ENCODE peak calls at places on chromosomes 13 and 19, in five cellular contexts. A is sigmoid colon; H is progenitor cell of endocrine pancreas; S is stimulated activated CD4-positive, alpha-beta T cell treated with anti-CD3 and anti-CD28 coated beads, Interleukin-4, amount 100 ng/mL, for 1 hour; C is A549. M is an unnamed sample.

GRCh38 chr13:95784161-95784880 is 107.4 kb downstream of the DNAJC3 start:
- DNase-seq in A (no peak), H (no peak), S (no peak), C (peak), M (peak)

GRCh38 chr19:824885-825284 is 2.8 kb upstream of the AZU1 start:
- DNase-seq in A (no peak), H (no peak), S (no peak), C (no peak), M (no peak)

GRCh38 chr19:33779849-33780248 is 16.8 kb upstream of the KCTD15 start:
- DNase-seq in A (no peak), H (no peak), S (no peak), C (no peak), M (no peak)

GRCh38 chr13:37490176-37490575 is 108.4 kb downstream of the POSTN start:
- DNase-seq in A (no peak), H (no peak), S (no peak), C (no peak), M (no peak)

GRCh38 chr13:34926513-34926912 is 15.6 kb upstream of the NBEA start:
- DNase-seq in A (no peak), H (no peak), S (no peak), C (no peak), M (peak)

GRCh38 chr13:26562538-26562890 is 5.0 kb downstream of the WASF3 start:
- DNase-seq in A (no peak), H (no peak), S (no peak), C (no peak), M (no peak)

GRCh38 chr19:3055741-3056453 is 6.4 kb downstream of the TLE5 start:
- DNase-seq in A (no peak), H (no peak), S (no peak), C (peak), M (no peak)

GRCh38 chr13:95246292-95247082 is 54.8 kb downstream of the ABCC4 start:
- DNase-seq in A (no peak), H (no peak), S (no peak), C (no peak), M (no peak)

GRCh38 chr13:21014139-21014665 is 47.2 kb downstream of the LATS2 start:
- DNase-seq in A (no peak), H (no peak), S (no peak), C (no peak), M (no peak)

GRCh38 chr19:49676136-49676689 is 858 bp upstream of the PRMT1 start:
- DNase-seq in A (peak), H (peak), S (no peak), C (peak), M (no peak)

GRCh38 chr19:40807147-40808020 is 8.4 kb downstream of the EGLN2 start:
- DNase-seq in A (no peak), H (no peak), S (no peak), C (peak), M (no peak)

GRCh38 chr19:11130824-11131455 is 24.6 kb downstream of the SPC24 start:
- DNase-seq in A (peak), H (peak), S (peak), C (peak), M (peak)

GRCh38 chr13:73190477-73190876 is 131.7 kb downstream of the KLF5 start:
- DNase-seq in A (no peak), H (no peak), S (no peak), C (no peak), M (no peak)

GRCh38 chr13:91346062-91346461 is 1.4 kb upstream of the MIR17HG start:
- DNase-seq in A (no peak), H (no peak), S (no peak), C (no peak), M (no peak)

GRCh38 chr13:26132756-26133155 is 80.9 kb upstream of the SHISA2 start:
- DNase-seq in A (no peak), H (no peak), S (no peak), C (no peak), M (peak)

GRCh38 chr19:18743281-18743825 is 47.8 kb downstream of the COMP start:
- DNase-seq in A (no peak), H (no peak), S (no peak), C (no peak), M (no peak)

GRCh38 chr13:74264333-74264732 is 130.1 kb upstream of the KLF12 start:
- DNase-seq in A (no peak), H (no peak), S (no peak), C (no peak), M (no peak)

GRCh38 chr19:50777830-50778303 is 7.6 kb downstream of the GPR32 start:
- DNase-seq in A (no peak), H (no peak), S (peak), C (no peak), M (no peak)

GRCh38 chr13:20182231-20182846 is 10.4 kb downstream of the GJB2 start:
- DNase-seq in A (no peak), H (no peak), S (peak), C (peak), M (peak)

GRCh38 chr19:15337202-15337601 is 4.9 kb upstream of the BRD4 start:
- DNase-seq in A (no peak), H (no peak), S (no peak), C (no peak), M (no peak)

M was measured in GM04504.